ENCODE peak calls at places on chromosomes 4 and X, in five cellular contexts. Q is neuronal stem cell; E is prostate gland; P is WERI-Rb-1; I is CD8-positive, alpha-beta T cell. F is an unnamed sample. For H3K9me3, the result is how much of the 10 kb centered on the place peaks cover.

GRCh38 chr4:31682796-31683195 is 962.6 kb downstream of the PCDH7 start:
- DNase-seq in Q (no peak), E (no peak), P (no peak), I (no peak), F (no peak)

GRCh38 chrX:134512566-134512965 is 52.6 kb downstream of the HPRT1 start:
- DNase-seq in Q (no peak), E (no peak), P (no peak), I (no peak), F (no peak)

GRCh38 chrX:119398974-119399771 is at the start of gene SLC25A43:
- DNase-seq in Q (no peak), E (no peak), P (no peak), I (no peak), F (peak)

GRCh38 chr4:77152421-77152820 is 4.6 kb upstream of the CCNG2 start:
- DNase-seq in Q (no peak), E (peak), P (no peak), I (no peak), F (no peak)

GRCh38 chrX:43750248-43750676 is 94.2 kb downstream of the MAOA start:
- DNase-seq in Q (peak), E (peak), P (peak), I (no peak), F (peak)

GRCh38 chr4:134636332-134637055 is 434.9 kb upstream of the PABPC4L start:
- DNase-seq in Q (no peak), E (no peak), P (no peak), I (no peak), F (no peak)

GRCh38 chr4:636628-636950 is 11.2 kb downstream of the PDE6B start:
- DNase-seq in Q (no peak), E (no peak), P (no peak), I (no peak), F (no peak)

GRCh38 chr4:155208258-155209054 is at the start of gene NPY2R:
- DNase-seq in Q (peak), E (no peak), P (peak), I (no peak), F (no peak)

GRCh38 chr4:57443308-57444243 is 333.4 kb upstream of the IGFBP7 start:
- DNase-seq in Q (no peak), E (no peak), P (no peak), I (no peak), F (no peak)

GRCh38 chr4:7976025-7976424 is 36.4 kb upstream of the AFAP1 start:
- DNase-seq in Q (no peak), E (no peak), P (no peak), I (no peak), F (no peak)

GRCh38 chr4:77751764-77752163 is 67.4 kb downstream of the CNOT6L start:
- DNase-seq in Q (no peak), E (no peak), P (no peak), I (no peak), F (no peak)

GRCh38 chr4:87370071-87370470 is 20.9 kb downstream of the HSD17B11 start:
- DNase-seq in Q (no peak), E (no peak), P (no peak), I (no peak), F (no peak)

GRCh38 chrX:139125916-139126315 is 404.6 kb upstream of the F9 start:
- DNase-seq in Q (no peak), E (no peak), P (no peak), I (no peak), F (no peak)

GRCh38 chrX:47637546-47638195 is 7.9 kb upstream of the CFP start:
- DNase-seq in Q (no peak), E (no peak), P (no peak), I (no peak), F (no peak)

GRCh38 chr4:121252224-121252806 is 88.2 kb upstream of the TNIP3 start:
- DNase-seq in Q (peak), E (peak), P (peak), I (no peak), F (peak)

GRCh38 chr4:86816463-86817107 is 32.6 kb downstream of the SLC10A6 start:
- DNase-seq in Q (no peak), E (no peak), P (no peak), I (no peak), F (no peak)

DNA sequence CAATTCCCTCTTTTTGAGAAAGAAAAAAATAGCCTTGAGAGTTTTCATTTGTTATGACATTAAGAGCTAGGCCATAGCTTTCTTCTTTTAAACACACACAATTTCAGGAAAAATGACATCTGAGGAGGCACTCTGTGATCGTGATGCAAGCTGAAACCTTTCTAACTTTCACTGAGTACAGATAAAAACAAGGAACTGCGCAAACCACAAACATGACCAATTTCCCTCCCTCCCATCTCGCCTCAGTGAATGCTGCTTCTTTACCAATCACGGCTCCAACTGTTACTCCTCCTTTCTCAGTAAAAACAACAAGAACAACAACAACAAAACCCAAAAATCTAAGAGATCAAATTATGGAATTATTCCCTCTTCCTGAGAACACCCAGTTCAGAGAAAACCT is 626.8 kb downstream of the TLL1 start:
- DNase-seq in Q (no peak), E (no peak), P (no peak), I (no peak), F (no peak)
- H3K9me3 ChIP-seq in Q (under half), E (under half), P (under half), I (under half), F (under half)

DNA sequence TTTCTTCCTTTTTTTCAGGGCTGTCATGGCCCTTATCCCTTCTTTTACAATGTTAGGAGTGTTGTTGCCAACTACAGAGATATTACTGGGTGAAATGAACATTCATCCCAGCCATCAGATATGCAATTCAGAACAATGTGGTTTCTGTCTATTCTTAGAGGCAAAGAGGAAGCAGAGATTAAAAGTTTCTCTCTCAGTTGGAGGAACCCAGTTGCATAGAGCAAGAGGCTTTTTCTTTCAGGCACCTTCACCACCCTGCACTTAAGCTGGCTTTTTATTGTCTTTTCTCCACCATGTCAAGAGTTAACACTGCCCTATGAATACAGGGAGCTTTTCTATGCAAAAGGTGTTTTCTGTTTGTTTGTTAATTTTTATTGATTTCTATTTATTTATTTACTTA is 1559.6 kb upstream of the IGFBP7 start:
- DNase-seq in Q (no peak), E (no peak), P (no peak), I (no peak), F (no peak)
- H3K9me3 ChIP-seq in Q (under half), E (under half), P (under half), I (under half), F (under half)

DNA sequence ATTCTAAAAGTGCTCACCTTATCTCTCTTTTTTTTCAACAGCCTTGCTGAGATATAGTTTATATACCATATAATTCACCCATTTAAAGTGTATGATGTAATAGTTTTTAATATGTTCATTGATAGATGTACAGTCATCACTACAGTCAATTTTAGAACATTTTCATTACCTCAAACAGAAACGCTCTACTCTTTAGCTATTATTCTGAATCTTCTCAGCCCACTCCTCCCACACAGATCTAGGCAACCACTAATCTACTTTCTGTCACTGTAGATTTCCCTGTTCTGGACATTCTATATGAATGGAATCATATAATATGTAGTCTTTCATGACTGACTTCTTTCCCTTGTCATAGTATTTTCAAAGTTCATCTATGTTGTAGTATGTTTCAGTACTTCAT is 22.6 kb downstream of the MND1 start:
- DNase-seq in Q (no peak), E (no peak), P (no peak), I (no peak), F (no peak)
- H3K9me3 ChIP-seq in Q (under half), E (under half), P (under half), I (under half), F (under half)

DNA sequence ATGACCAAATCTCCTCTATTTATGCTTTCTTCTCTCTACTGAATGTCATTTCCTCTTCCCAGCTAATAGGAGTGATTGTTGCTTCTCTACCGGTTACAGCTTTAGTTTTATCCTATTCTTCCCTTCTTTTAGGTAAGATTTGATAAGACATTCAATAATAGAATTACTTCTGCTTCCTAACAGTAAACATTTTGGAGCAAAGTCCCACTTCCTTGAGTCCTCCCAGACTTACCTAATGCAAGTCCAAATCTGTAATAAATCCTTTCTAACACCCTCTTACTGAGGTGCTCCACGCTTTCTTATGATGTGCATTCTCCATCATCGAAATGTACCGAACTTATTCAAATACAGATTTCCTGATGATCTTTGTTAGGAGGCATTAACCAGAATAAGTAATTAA is 79.2 kb upstream of the GPM6A start:
- DNase-seq in Q (no peak), E (no peak), P (no peak), I (no peak), F (no peak)
- H3K9me3 ChIP-seq in Q (under half), E (under half), P (under half), I (under half), F (under half)

GRCh38 chr4:152471251-152471792 is 64.6 kb downstream of the FBXW7 start:
- DNase-seq in Q (no peak), E (no peak), P (no peak), I (no peak), F (no peak)
- H3K9me3 ChIP-seq in Q (under half), E (under half), P (under half), I (under half), F (under half)

GRCh38 chr4:144402176-144402575 is 243.8 kb upstream of the HHIP start:
- DNase-seq in Q (peak), E (no peak), P (no peak), I (no peak), F (no peak)
- H3K9me3 ChIP-seq in Q (under half), E (under half), P (under half), I (under half), F (under half)

DNA sequence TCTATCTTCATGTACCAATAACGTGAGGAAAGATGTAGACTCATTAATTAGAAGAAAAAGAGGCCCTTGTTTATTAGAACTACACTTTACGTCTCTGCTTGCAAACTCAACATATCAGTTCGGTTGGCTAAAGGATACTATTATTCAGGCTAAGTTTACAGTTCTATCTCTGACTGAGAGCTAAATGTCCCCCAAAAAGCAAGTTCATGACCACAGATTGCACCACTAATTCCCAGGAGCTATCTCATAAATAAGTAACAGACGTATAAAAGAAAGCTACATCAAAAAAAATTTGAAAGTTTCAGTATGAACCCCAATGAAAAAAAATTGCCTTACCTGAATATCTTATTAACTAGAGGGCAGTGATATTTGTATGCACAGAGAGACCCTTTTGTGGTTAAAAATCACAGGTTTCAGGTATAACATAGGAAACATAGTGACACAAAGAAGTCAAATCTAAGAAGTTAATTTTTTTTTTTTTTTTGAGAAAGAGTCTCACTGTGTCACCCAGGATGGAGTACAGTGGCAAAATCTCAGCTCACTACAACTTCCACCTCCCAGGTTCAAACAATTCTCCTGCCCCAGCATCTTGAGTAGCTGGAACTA is 128.9 kb downstream of the MAB21L2 start:
- DNase-seq in Q (no peak), E (no peak), P (no peak), I (no peak), F (no peak)
- H3K9me3 ChIP-seq in Q (under half), E (under half), P (under half), I (under half), F (under half)

DNA sequence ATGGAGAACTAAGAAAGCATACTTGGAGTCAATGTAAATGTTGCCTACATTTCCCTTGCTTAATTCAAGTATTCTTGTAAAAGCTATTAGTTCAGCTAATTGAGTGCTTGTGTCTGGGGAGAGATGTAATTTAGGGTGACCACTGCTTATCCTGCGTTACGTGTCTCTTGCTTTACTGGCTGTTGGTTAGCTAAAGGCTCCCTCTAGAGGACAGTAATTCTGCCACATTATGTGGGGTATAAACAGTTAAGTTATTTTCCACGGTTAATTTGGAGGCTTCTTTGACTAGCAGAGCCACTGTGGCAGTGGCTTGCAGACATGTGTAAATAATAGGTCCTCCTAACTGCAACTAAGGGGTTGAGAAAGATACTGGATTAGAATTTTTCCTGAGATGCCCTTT is 25.3 kb upstream of the NAF1 start:
- DNase-seq in Q (no peak), E (no peak), P (no peak), I (no peak), F (no peak)
- H3K9me3 ChIP-seq in Q (under half), E (under half), P (under half), I (under half), F (under half)

F was measured in T-helper 17 cell.